ENCODE peak calls at places on chromosomes 5 and 9, in ten cellular contexts. D is tibial artery, X is fibroblast of lung, G is H7, U is SJSA1, N is heart right ventricle, L is A673, Z is H1, K is trophoblast cell, C is heart left ventricle. T is an unnamed sample. For H3K27me3, the result is how much of the 10 kb centered on the place peaks cover.

GRCh38 chr9:134642385-134643181 is 980 bp downstream of the COL5A1 start:
- DNase-seq in D (peak), X (peak), G (peak), U (peak), N (peak), L (peak), Z (peak), K (peak), C (peak), T (no peak)

GRCh38 chr5:95591490-95591901 is 28.4 kb upstream of the GPR150 start:
- DNase-seq in D (no peak), X (peak), G (no peak), U (peak), N (no peak), L (no peak), Z (no peak), K (peak), C (no peak), T (no peak)

GRCh38 chr9:32404856-32405255 is 20.4 kb downstream of the ACO1 start:
- DNase-seq in D (no peak), X (no peak), G (no peak), U (no peak), N (no peak), L (no peak), Z (no peak), K (no peak), C (no peak), T (no peak)

GRCh38 chr9:123655681-123656423 is 274.1 kb downstream of the DENND1A start:
- DNase-seq in D (no peak), X (no peak), G (no peak), U (no peak), N (no peak), L (no peak), Z (no peak), K (no peak), C (no peak), T (no peak)

GRCh38 chr5:141623197-141623596 is 4.4 kb upstream of the DIAPH1 start:
- DNase-seq in D (no peak), X (no peak), G (no peak), U (peak), N (no peak), L (no peak), Z (no peak), K (no peak), C (no peak), T (no peak)

GRCh38 chr9:131727184-131727785 is 12.6 kb downstream of the RAPGEF1 start:
- DNase-seq in D (peak), X (peak), G (no peak), U (no peak), N (no peak), L (no peak), Z (no peak), K (peak), C (no peak), T (no peak)

GRCh38 chr5:135437796-135438560 is 9.2 kb downstream of the DCANP1 start:
- DNase-seq in D (no peak), X (peak), G (peak), U (no peak), N (peak), L (no peak), Z (peak), K (peak), C (peak), T (no peak)

GRCh38 chr5:147481857-147482256 is 28.0 kb downstream of the DPYSL3 start:
- DNase-seq in D (no peak), X (peak), G (no peak), U (peak), N (no peak), L (no peak), Z (no peak), K (peak), C (no peak), T (no peak)

GRCh38 chr9:81787747-81788632 is 98.6 kb upstream of the TLE1 start:
- DNase-seq in D (peak), X (peak), G (no peak), U (peak), N (no peak), L (no peak), Z (no peak), K (peak), C (no peak), T (no peak)

GRCh38 chr5:36378551-36378950 is 76.8 kb upstream of the RANBP3L start:
- DNase-seq in D (no peak), X (peak), G (no peak), U (no peak), N (no peak), L (no peak), Z (no peak), K (no peak), C (no peak), T (no peak)

GRCh38 chr9:121048618-121049017 is 1.5 kb downstream of the C5 start:
- DNase-seq in D (no peak), X (no peak), G (no peak), U (no peak), N (no peak), L (no peak), Z (no peak), K (no peak), C (no peak), T (no peak)

GRCh38 chr9:78326564-78326963 is 29.6 kb downstream of the PSAT1 start:
- DNase-seq in D (no peak), X (no peak), G (no peak), U (no peak), N (no peak), L (no peak), Z (no peak), K (no peak), C (no peak), T (no peak)

GRCh38 chr5:116645627-116646026 is 71.0 kb upstream of the SEMA6A start:
- DNase-seq in D (no peak), X (no peak), G (no peak), U (peak), N (no peak), L (no peak), Z (no peak), K (no peak), C (no peak), T (no peak)

GRCh38 chr9:75130621-75131020 is 42.3 kb downstream of the OSTF1 start:
- DNase-seq in D (no peak), X (peak), G (no peak), U (no peak), N (no peak), L (no peak), Z (no peak), K (no peak), C (no peak), T (no peak)

GRCh38 chr5:157217289-157218024 is 36.8 kb downstream of the ITK start:
- DNase-seq in D (no peak), X (no peak), G (no peak), U (no peak), N (no peak), L (peak), Z (no peak), K (no peak), C (no peak), T (no peak)

GRCh38 chr9:136403538-136403914 is 3.6 kb upstream of the SNAPC4 start:
- DNase-seq in D (no peak), X (no peak), G (no peak), U (no peak), N (no peak), L (no peak), Z (no peak), K (no peak), C (no peak), T (no peak)

GRCh38 chr5:79720096-79720495 is 30.5 kb downstream of the CMYA5 start:
- DNase-seq in D (no peak), X (no peak), G (no peak), U (no peak), N (no peak), L (no peak), Z (no peak), K (no peak), C (no peak), T (no peak)

GRCh38 chr9:126371007-126371870 is 44.6 kb downstream of the MVB12B start:
- DNase-seq in D (no peak), X (no peak), G (no peak), U (no peak), N (no peak), L (no peak), Z (no peak), K (peak), C (no peak), T (no peak)

GRCh38 chr9:107738789-107739188 is 249.2 kb upstream of the KLF4 start:
- DNase-seq in D (no peak), X (peak), G (no peak), U (no peak), N (no peak), L (no peak), Z (no peak), K (no peak), C (no peak), T (no peak)

GRCh38 chr5:147179555-147180147 is 55.2 kb upstream of the STK32A start:
- DNase-seq in D (no peak), X (no peak), G (no peak), U (no peak), N (no peak), L (no peak), Z (no peak), K (no peak), C (no peak), T (no peak)

GRCh38 chr5:155878991-155879575 is 447.9 kb upstream of the SGCD start:
- DNase-seq in D (no peak), X (no peak), G (no peak), U (no peak), N (no peak), L (no peak), Z (no peak), K (no peak), C (no peak), T (no peak)

GRCh38 chr5:111945535-111945934 is 188.5 kb upstream of the NREP start:
- DNase-seq in D (no peak), X (peak), G (no peak), U (peak), N (no peak), L (no peak), Z (no peak), K (no peak), C (no peak), T (no peak)

GRCh38 chr5:16427572-16427971 is 38.0 kb downstream of the ZNF622 start:
- DNase-seq in D (no peak), X (no peak), G (no peak), U (no peak), N (no peak), L (peak), Z (no peak), K (no peak), C (no peak), T (no peak)

GRCh38 chr5:149959406-149960236 is 937 bp upstream of the SLC26A2 start:
- DNase-seq in D (no peak), X (peak), G (peak), U (peak), N (no peak), L (peak), Z (peak), K (peak), C (no peak), T (peak)

GRCh38 chr5:149271195-149271716 is 403 bp upstream of the AFAP1L1 start:
- DNase-seq in D (no peak), X (no peak), G (no peak), U (peak), N (no peak), L (peak), Z (peak), K (peak), C (no peak), T (no peak)

GRCh38 chr5:179699640-179700298 is 1.0 kb downstream of the CANX start:
- DNase-seq in D (no peak), X (peak), G (peak), U (no peak), N (peak), L (peak), Z (no peak), K (peak), C (no peak), T (no peak)

GRCh38 chr9:87214991-87215390 is 267.7 kb upstream of the GAS1 start:
- DNase-seq in D (no peak), X (no peak), G (no peak), U (no peak), N (no peak), L (no peak), Z (no peak), K (no peak), C (no peak), T (no peak)

GRCh38 chr9:12794024-12794799 is 19.4 kb downstream of the LURAP1L start:
- DNase-seq in D (no peak), X (peak), G (no peak), U (no peak), N (no peak), L (no peak), Z (no peak), K (no peak), C (no peak), T (no peak)

GRCh38 chr5:119458911-119459632 is 6.8 kb downstream of the HSD17B4 start:
- DNase-seq in D (no peak), X (no peak), G (peak), U (no peak), N (no peak), L (no peak), Z (no peak), K (no peak), C (no peak), T (no peak)

GRCh38 chr5:177098103-177098771 is 11.5 kb downstream of the FGFR4 start:
- DNase-seq in D (no peak), X (peak), G (peak), U (no peak), N (no peak), L (no peak), Z (no peak), K (no peak), C (no peak), T (no peak)

GRCh38 chr9:17140418-17140817 is 5.6 kb downstream of the CNTLN start:
- DNase-seq in D (no peak), X (no peak), G (no peak), U (no peak), N (no peak), L (no peak), Z (no peak), K (no peak), C (no peak), T (no peak)

GRCh38 chr9:97811534-97812246 is 41.3 kb upstream of the FOXE1 start:
- DNase-seq in D (no peak), X (peak), G (no peak), U (peak), N (no peak), L (no peak), Z (no peak), K (no peak), C (no peak), T (no peak)

GRCh38 chr5:149940077-149940574 is 4.5 kb downstream of the PDE6A start:
- DNase-seq in D (no peak), X (peak), G (no peak), U (no peak), N (no peak), L (peak), Z (no peak), K (peak), C (no peak), T (no peak)

GRCh38 chr5:114702111-114702510 is 340.2 kb downstream of the KCNN2 start:
- DNase-seq in D (no peak), X (no peak), G (no peak), U (no peak), N (no peak), L (no peak), Z (no peak), K (no peak), C (no peak), T (no peak)

GRCh38 chr9:90547896-90548295 is 94.7 kb downstream of the DIRAS2 start:
- DNase-seq in D (no peak), X (no peak), G (no peak), U (no peak), N (no peak), L (no peak), Z (no peak), K (peak), C (no peak), T (no peak)

GRCh38 chr9:92378825-92379535 is 25.4 kb downstream of the OGN start:
- DNase-seq in D (no peak), X (peak), G (no peak), U (no peak), N (no peak), L (peak), Z (no peak), K (no peak), C (no peak), T (no peak)

GRCh38 chr5:137498301-137498735 is 808 bp downstream of the SPOCK1 start:
- DNase-seq in D (peak), X (no peak), G (peak), U (no peak), N (no peak), L (no peak), Z (peak), K (peak), C (peak), T (no peak)

DNA sequence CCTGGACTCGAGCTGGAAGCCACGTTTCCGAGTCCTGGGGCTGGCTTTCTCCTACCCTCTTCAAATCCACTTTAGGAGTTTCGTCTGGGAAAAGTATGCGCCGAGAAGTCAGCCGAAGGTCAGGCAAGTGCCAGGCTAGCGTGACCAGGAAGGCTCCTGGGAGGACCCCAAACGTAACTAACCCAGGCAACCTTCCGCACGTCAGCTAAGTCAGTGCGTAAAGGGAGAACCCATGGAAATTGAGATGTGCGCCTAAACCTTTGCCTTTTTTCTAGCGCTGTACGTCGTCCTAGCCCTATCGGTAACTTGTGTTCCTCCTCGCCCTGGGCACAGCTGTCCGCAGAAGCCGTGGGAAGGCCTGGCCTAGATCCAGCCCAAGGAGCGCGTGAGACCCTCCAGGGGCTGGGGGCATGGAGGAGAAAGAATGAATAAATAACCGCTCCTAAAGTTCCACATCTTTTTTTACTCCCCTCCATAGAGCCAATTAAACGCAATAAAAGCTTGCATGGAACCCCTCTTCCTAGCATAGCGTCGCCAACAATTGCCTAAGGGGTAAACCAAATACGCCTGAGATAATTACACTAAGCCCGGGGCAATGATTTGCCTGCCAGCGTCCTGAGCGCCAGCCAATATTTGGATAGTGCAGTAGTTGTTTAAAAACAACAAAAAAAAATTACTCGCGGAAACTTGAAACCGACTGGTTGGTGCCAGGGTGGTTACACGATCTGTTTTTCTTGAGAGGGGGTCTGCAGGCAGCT is 4.0 kb upstream of the FOXB2 start:
- DNase-seq in D (no peak), X (no peak), G (peak), U (no peak), N (no peak), L (no peak), Z (no peak), K (no peak), C (no peak), T (no peak)
- H3K4me3 ChIP-seq in D (no peak), X (no peak), G (peak), U (no peak), N (peak), L (peak), Z (peak), K (peak), C (no peak), T (peak)

GRCh38 chr5:90549729-90550275 is 8.8 kb upstream of the ADGRV1 start:
- DNase-seq in D (no peak), X (no peak), G (no peak), U (no peak), N (no peak), L (no peak), Z (no peak), K (no peak), C (no peak), T (no peak)

GRCh38 chr5:90553711-90554110 is 4.9 kb upstream of the ADGRV1 start:
- DNase-seq in D (no peak), X (no peak), G (no peak), U (no peak), N (no peak), L (no peak), Z (no peak), K (no peak), C (no peak), T (no peak)

GRCh38 chr5:90549223-90549622 is 9.4 kb upstream of the ADGRV1 start:
- DNase-seq in D (no peak), X (no peak), G (no peak), U (no peak), N (no peak), L (no peak), Z (no peak), K (no peak), C (no peak), T (no peak)

GRCh38 chr5:90550963-90551362 is 7.6 kb upstream of the ADGRV1 start:
- DNase-seq in D (no peak), X (no peak), G (no peak), U (no peak), N (no peak), L (no peak), Z (no peak), K (no peak), C (no peak), T (no peak)

GRCh38 chr5:90551376-90551775 is 7.2 kb upstream of the ADGRV1 start:
- DNase-seq in D (no peak), X (no peak), G (no peak), U (no peak), N (no peak), L (no peak), Z (no peak), K (no peak), C (no peak), T (no peak)
- H3K27me3 ChIP-seq in D (under half), X (under half), G (under half), U (under half), N (under half), L (under half), Z (under half), K (under half), C (under half), T (under half)

GRCh38 chr5:83464261-83464660 is 7.3 kb upstream of the VCAN start:
- DNase-seq in D (no peak), X (no peak), G (no peak), U (no peak), N (no peak), L (no peak), Z (no peak), K (no peak), C (no peak), T (no peak)
- H3K4me3 ChIP-seq in D (no peak), X (no peak), G (no peak), U (no peak), N (no peak), L (no peak), Z (no peak), K (no peak), C (no peak), T (no peak)

GRCh38 chr5:100777680-100778281 is 125.3 kb downstream of the ST8SIA4 start:
- DNase-seq in D (no peak), X (peak), G (no peak), U (peak), N (peak), L (peak), Z (no peak), K (peak), C (no peak), T (no peak)
- H3K27me3 ChIP-seq in D (under half), X (under half), G (under half), U (under half), N (under half), L (under half), Z (under half), K (under half), C (under half), T (under half)

DNA sequence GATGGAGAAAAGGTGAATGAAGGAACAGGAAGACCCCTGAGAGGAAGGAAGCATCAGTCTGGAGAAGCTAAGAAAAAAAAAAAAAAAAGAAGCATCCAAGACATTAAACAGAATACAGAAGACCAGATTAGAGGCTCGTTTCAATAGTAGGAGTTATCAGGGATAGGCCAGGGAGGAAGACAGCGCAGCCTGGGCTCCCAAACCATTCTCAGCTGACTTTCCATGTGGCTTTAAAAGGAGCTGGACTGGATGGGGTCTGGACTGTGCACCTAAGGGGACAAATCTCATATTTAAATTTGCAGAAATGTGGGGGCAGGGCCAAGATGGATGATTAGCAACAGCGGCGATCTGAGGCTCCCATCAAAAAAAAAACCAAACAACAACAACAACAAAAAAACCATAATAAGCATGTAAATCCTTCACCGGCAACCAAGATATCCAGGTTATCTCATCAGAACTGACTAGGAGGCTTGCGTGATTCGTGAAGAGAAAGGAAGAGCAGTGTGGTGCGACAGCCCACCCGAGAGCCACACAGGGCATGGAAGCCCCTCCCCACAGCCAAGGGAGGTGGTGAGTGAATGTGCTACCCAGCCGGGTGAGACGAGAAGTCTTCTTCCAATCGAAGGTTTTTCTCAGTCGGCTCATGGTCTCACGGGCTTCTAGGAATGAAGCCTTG is 114.9 kb upstream of the ADAMTS16 start:
- DNase-seq in D (no peak), X (no peak), G (no peak), U (no peak), N (no peak), L (no peak), Z (no peak), K (no peak), C (no peak), T (no peak)
- H3K4me3 ChIP-seq in D (no peak), X (no peak), G (no peak), U (no peak), N (no peak), L (no peak), Z (no peak), K (no peak), C (no peak), T (no peak)